ENCODE peak calls at places on chromosomes 2 and 18, in five cellular contexts. One of them, this sample, is unnamed.

GRCh38 chr2:234952270-234953115 is 676 bp downstream of the SH3BP4 start:
- DNase-seq in IMR-90: no peak
- DNase-seq in SK-N-SH: peak
- DNase-seq in mesendoderm: peak
- DNase-seq in HepG2: no peak
- DNase-seq in this sample: peak

GRCh38 chr2:219155054-219155644 is 5.5 kb downstream of the NHEJ1 start:
- DNase-seq in HepG2: peak
- DNase-seq in mesendoderm: peak
- DNase-seq in SK-N-SH: peak
- DNase-seq in IMR-90: peak
- DNase-seq in this sample: peak

GRCh38 chr2:144438722-144439508 is 81.0 kb downstream of the ZEB2 start:
- DNase-seq in SK-N-SH: peak
- DNase-seq in mesendoderm: no peak
- DNase-seq in HepG2: no peak
- DNase-seq in IMR-90: no peak
- DNase-seq in this sample: no peak

GRCh38 chr18:79857082-79857661 is 59.4 kb downstream of the KCNG2 start:
- DNase-seq in HepG2: peak
- DNase-seq in mesendoderm: peak
- DNase-seq in SK-N-SH: peak
- DNase-seq in IMR-90: peak
- DNase-seq in this sample: peak

GRCh38 chr2:158904126-158904525 is 64.3 kb upstream of the TANC1 start:
- DNase-seq in mesendoderm: no peak
- DNase-seq in IMR-90: no peak
- DNase-seq in SK-N-SH: no peak
- DNase-seq in HepG2: no peak
- DNase-seq in this sample: no peak

GRCh38 chr2:216887132-216887531 is 27.3 kb upstream of the TNP1 start:
- DNase-seq in HepG2: no peak
- DNase-seq in mesendoderm: no peak
- DNase-seq in SK-N-SH: no peak
- DNase-seq in IMR-90: no peak
- DNase-seq in this sample: no peak

GRCh38 chr2:19690429-19690828 is 211.4 kb downstream of the TTC32 start:
- DNase-seq in mesendoderm: no peak
- DNase-seq in IMR-90: no peak
- DNase-seq in HepG2: no peak
- DNase-seq in SK-N-SH: no peak
- DNase-seq in this sample: no peak

GRCh38 chr2:167787562-167787961 is 459.8 kb downstream of the STK39 start:
- DNase-seq in mesendoderm: no peak
- DNase-seq in HepG2: no peak
- DNase-seq in SK-N-SH: no peak
- DNase-seq in IMR-90: no peak
- DNase-seq in this sample: no peak

GRCh38 chr2:1707771-1708351 is 36.5 kb downstream of the PXDN start:
- DNase-seq in mesendoderm: peak
- DNase-seq in IMR-90: peak
- DNase-seq in HepG2: no peak
- DNase-seq in SK-N-SH: peak
- DNase-seq in this sample: peak
- H3K27ac ChIP-seq in mesendoderm: peak
- H3K27ac ChIP-seq in IMR-90: peak
- H3K27ac ChIP-seq in HepG2: no peak
- H3K27ac ChIP-seq in SK-N-SH: peak
- H3K27ac ChIP-seq in this sample: no peak

DNA sequence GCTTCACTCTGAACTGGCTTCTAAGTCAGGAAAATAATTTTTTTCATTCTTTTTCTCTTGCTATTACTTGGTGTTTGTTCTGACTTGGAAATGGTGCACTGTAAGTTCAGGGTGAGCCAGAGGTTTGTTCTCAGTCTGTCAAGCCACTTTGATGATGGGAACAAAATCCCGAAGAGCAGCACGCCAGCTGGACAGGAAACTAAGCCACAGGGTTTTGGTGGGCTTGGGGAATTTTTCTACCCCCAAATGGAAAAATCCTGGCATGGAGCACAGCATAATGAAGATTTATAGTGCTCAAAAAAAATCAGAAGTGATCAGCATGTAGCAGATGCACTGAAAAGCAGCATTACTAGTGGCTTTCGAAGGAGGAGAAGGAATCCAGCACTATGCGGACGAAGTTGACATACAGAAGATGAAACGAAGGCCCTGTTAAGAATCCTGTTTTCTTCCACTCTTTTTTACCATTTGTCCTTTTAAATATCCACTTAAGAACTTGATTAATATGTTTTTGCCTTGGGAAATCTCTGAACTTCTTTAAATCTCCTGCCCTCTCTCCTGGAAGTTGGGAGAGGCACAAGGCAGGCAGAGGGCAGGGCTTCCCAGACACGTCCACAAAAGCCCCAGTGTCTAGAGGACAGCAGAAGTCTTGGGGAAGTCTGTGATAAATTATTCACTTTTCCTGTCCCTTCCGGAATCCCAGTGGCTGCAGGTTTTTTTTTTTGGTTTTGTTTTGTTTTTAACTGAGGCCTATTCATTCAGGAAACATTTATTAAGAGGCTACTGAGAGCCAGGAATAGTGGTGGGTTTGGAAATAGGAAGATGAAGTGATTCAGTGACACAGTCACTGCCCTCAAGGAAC is 98.4 kb upstream of the ZFP36L2 start:
- DNase-seq in SK-N-SH: no peak
- DNase-seq in IMR-90: no peak
- DNase-seq in mesendoderm: no peak
- DNase-seq in HepG2: no peak
- DNase-seq in this sample: no peak
- H3K9ac ChIP-seq in SK-N-SH: no peak
- H3K9ac ChIP-seq in IMR-90: no peak
- H3K9ac ChIP-seq in mesendoderm: no peak
- H3K9ac ChIP-seq in HepG2: no peak
- H3K9ac ChIP-seq in this sample: no peak

GRCh38 chr2:29113027-29113686 is 2.1 kb upstream of the CLIP4 start:
- DNase-seq in HepG2: peak
- DNase-seq in mesendoderm: no peak
- DNase-seq in IMR-90: peak
- DNase-seq in SK-N-SH: no peak
- DNase-seq in this sample: no peak
- H3K27ac ChIP-seq in HepG2: no peak
- H3K27ac ChIP-seq in mesendoderm: no peak
- H3K27ac ChIP-seq in IMR-90: no peak
- H3K27ac ChIP-seq in SK-N-SH: no peak
- H3K27ac ChIP-seq in this sample: no peak

GRCh38 chr18:76546282-76546572 is 51.2 kb upstream of the ZNF516 start:
- DNase-seq in IMR-90: no peak
- DNase-seq in SK-N-SH: no peak
- DNase-seq in HepG2: no peak
- DNase-seq in mesendoderm: no peak
- DNase-seq in this sample: no peak

GRCh38 chr18:76548541-76548940 is 53.5 kb upstream of the ZNF516 start:
- DNase-seq in HepG2: no peak
- DNase-seq in SK-N-SH: no peak
- DNase-seq in mesendoderm: no peak
- DNase-seq in IMR-90: no peak
- DNase-seq in this sample: no peak

GRCh38 chr18:76547306-76547705 is 52.3 kb upstream of the ZNF516 start:
- DNase-seq in IMR-90: no peak
- DNase-seq in mesendoderm: no peak
- DNase-seq in SK-N-SH: no peak
- DNase-seq in HepG2: no peak
- DNase-seq in this sample: no peak

GRCh38 chr18:76545433-76546281 is 50.6 kb upstream of the ZNF516 start:
- DNase-seq in mesendoderm: no peak
- DNase-seq in IMR-90: no peak
- DNase-seq in HepG2: no peak
- DNase-seq in SK-N-SH: no peak
- DNase-seq in this sample: no peak

GRCh38 chr18:76544511-76545350 is 49.7 kb upstream of the ZNF516 start:
- DNase-seq in HepG2: no peak
- DNase-seq in SK-N-SH: no peak
- DNase-seq in mesendoderm: peak
- DNase-seq in IMR-90: no peak
- DNase-seq in this sample: peak
- H3K9ac ChIP-seq in HepG2: no peak
- H3K9ac ChIP-seq in SK-N-SH: no peak
- H3K9ac ChIP-seq in mesendoderm: no peak
- H3K9ac ChIP-seq in IMR-90: no peak
- H3K9ac ChIP-seq in this sample: no peak

DNA sequence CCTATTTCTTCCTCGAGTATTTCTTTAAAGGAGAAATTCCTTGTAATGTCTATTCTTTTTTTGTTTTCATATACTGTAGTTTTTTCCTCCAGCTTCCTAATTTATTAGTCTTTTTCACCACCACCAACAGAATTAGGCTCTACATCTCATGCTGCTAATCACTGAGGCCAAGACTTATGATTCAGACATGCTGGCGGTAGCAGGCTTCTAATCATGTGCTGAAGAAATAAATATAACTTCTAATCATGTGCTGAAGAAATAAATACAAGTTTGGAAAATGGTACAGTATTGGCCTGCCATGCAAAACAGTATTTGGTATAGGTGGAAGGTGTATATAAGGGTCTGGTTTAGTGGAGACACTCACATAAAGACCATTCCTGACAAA is 240.7 kb downstream of the TGIF1 start:
- DNase-seq in HepG2: no peak
- DNase-seq in IMR-90: peak
- DNase-seq in mesendoderm: no peak
- DNase-seq in SK-N-SH: no peak
- DNase-seq in this sample: no peak
- H3K27ac ChIP-seq in HepG2: no peak
- H3K27ac ChIP-seq in IMR-90: no peak
- H3K27ac ChIP-seq in mesendoderm: no peak
- H3K27ac ChIP-seq in SK-N-SH: no peak
- H3K27ac ChIP-seq in this sample: no peak

GRCh38 chr2:46988230-46988629 is 72.6 kb upstream of the MCFD2 start:
- DNase-seq in HepG2: no peak
- DNase-seq in mesendoderm: no peak
- DNase-seq in IMR-90: no peak
- DNase-seq in SK-N-SH: no peak
- DNase-seq in this sample: no peak
- H3K9ac ChIP-seq in HepG2: peak
- H3K9ac ChIP-seq in mesendoderm: no peak
- H3K9ac ChIP-seq in IMR-90: no peak
- H3K9ac ChIP-seq in SK-N-SH: peak
- H3K9ac ChIP-seq in this sample: no peak

DNA sequence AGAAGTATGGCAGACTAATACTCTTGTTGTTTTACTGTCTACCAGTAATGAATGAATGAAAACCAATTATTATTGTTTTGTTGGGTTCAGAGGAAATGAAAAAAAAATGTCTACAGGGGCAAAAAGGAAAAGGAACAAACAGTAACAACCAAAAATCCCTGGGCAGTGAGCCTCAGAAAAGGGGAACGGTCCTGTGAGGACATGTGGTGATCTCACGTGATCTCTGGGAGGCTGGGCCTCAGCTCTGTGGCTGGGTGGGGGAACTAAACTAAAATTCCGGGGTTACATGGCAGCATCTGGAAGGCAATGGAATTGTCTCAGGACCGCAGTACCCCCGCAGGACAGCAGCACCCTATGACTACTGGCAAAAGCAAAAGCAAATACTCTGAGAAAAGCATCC is 80.1 kb downstream of the AFF3 start:
- DNase-seq in IMR-90: no peak
- DNase-seq in HepG2: no peak
- DNase-seq in SK-N-SH: no peak
- DNase-seq in mesendoderm: no peak
- DNase-seq in this sample: no peak
- H3K27ac ChIP-seq in IMR-90: no peak
- H3K27ac ChIP-seq in HepG2: no peak
- H3K27ac ChIP-seq in SK-N-SH: no peak
- H3K27ac ChIP-seq in mesendoderm: no peak
- H3K27ac ChIP-seq in this sample: no peak

GRCh38 chr2:102000012-102000411 is 8.3 kb downstream of the IL1R2 start:
- DNase-seq in SK-N-SH: no peak
- DNase-seq in HepG2: no peak
- DNase-seq in mesendoderm: no peak
- DNase-seq in IMR-90: no peak
- DNase-seq in this sample: no peak
- H3K9ac ChIP-seq in SK-N-SH: no peak
- H3K9ac ChIP-seq in HepG2: no peak
- H3K9ac ChIP-seq in mesendoderm: no peak
- H3K9ac ChIP-seq in IMR-90: no peak
- H3K9ac ChIP-seq in this sample: no peak

GRCh38 chr2:62660087-62660486 is 45.4 kb upstream of the EHBP1 start:
- DNase-seq in mesendoderm: no peak
- DNase-seq in SK-N-SH: no peak
- DNase-seq in IMR-90: no peak
- DNase-seq in HepG2: no peak
- DNase-seq in this sample: no peak

GRCh38 chr2:62661263-62661635 is 44.3 kb upstream of the EHBP1 start:
- DNase-seq in mesendoderm: no peak
- DNase-seq in IMR-90: no peak
- DNase-seq in SK-N-SH: no peak
- DNase-seq in HepG2: no peak
- DNase-seq in this sample: no peak

GRCh38 chr2:62662548-62662947 is 43.0 kb upstream of the EHBP1 start:
- DNase-seq in HepG2: no peak
- DNase-seq in IMR-90: no peak
- DNase-seq in SK-N-SH: no peak
- DNase-seq in mesendoderm: no peak
- DNase-seq in this sample: no peak

GRCh38 chr2:62662131-62662530 is 43.4 kb upstream of the EHBP1 start:
- DNase-seq in mesendoderm: no peak
- DNase-seq in IMR-90: no peak
- DNase-seq in SK-N-SH: no peak
- DNase-seq in HepG2: no peak
- DNase-seq in this sample: no peak

GRCh38 chr2:62660582-62661262 is 44.8 kb upstream of the EHBP1 start:
- DNase-seq in IMR-90: peak
- DNase-seq in HepG2: no peak
- DNase-seq in mesendoderm: no peak
- DNase-seq in SK-N-SH: no peak
- DNase-seq in this sample: no peak
- H3K27ac ChIP-seq in IMR-90: peak
- H3K27ac ChIP-seq in HepG2: no peak
- H3K27ac ChIP-seq in mesendoderm: no peak
- H3K27ac ChIP-seq in SK-N-SH: peak
- H3K27ac ChIP-seq in this sample: no peak

GRCh38 chr2:207153266-207153990 is 12.3 kb downstream of the KLF7 start:
- DNase-seq in HepG2: no peak
- DNase-seq in SK-N-SH: no peak
- DNase-seq in mesendoderm: no peak
- DNase-seq in IMR-90: no peak
- DNase-seq in this sample: no peak
- H3K9ac ChIP-seq in HepG2: no peak
- H3K9ac ChIP-seq in SK-N-SH: no peak
- H3K9ac ChIP-seq in mesendoderm: no peak
- H3K9ac ChIP-seq in IMR-90: no peak
- H3K9ac ChIP-seq in this sample: no peak